ENCODE peak calls at places on chromosomes 1 and 21, in nine cellular contexts. X, Y, F, D, M, Z, V, U and H are unnamed samples.

GRCh38 chr1:84847253-84848247 is 45.5 kb downstream of the LPAR3 start:
- DNase-seq in X (peak), Y (peak), F (peak), D (no peak), M (peak), Z (no peak), V (no peak), U (peak), H (peak)

GRCh38 chr1:150576367-150576711 is 3.1 kb downstream of the MCL1 start:
- DNase-seq in X (no peak), Y (no peak), F (peak), D (no peak), M (no peak), Z (no peak), V (no peak), U (no peak), H (no peak)

GRCh38 chr1:2583871-2584341 is 2.7 kb upstream of the PRXL2B start:
- DNase-seq in X (no peak), Y (no peak), F (no peak), D (no peak), M (peak), Z (no peak), V (peak), U (no peak), H (no peak)

GRCh38 chr1:8986814-8987190 is 39.4 kb downstream of the SLC2A7 start:
- DNase-seq in X (no peak), Y (no peak), F (no peak), D (peak), M (no peak), Z (no peak), V (no peak), U (no peak), H (no peak)

GRCh38 chr21:34034369-34035014 is 38.9 kb upstream of the MRPS6 start:
- DNase-seq in X (no peak), Y (no peak), F (no peak), D (no peak), M (no peak), Z (no peak), V (no peak), U (no peak), H (no peak)

GRCh38 chr1:115411388-115412063 is 73.5 kb upstream of the NGF start:
- DNase-seq in X (no peak), Y (no peak), F (peak), D (no peak), M (peak), Z (no peak), V (no peak), U (no peak), H (no peak)

GRCh38 chr1:232624892-232625291 is 5.0 kb downstream of the SIPA1L2 start:
- DNase-seq in X (no peak), Y (no peak), F (no peak), D (no peak), M (no peak), Z (no peak), V (no peak), U (no peak), H (no peak)

GRCh38 chr21:45120975-45121374 is 46.6 kb downstream of the ADARB1 start:
- DNase-seq in X (no peak), Y (no peak), F (no peak), D (no peak), M (no peak), Z (no peak), V (no peak), U (no peak), H (no peak)